ENCODE peak calls at places on chromosomes 6 and 20, in four cellular contexts. One of them, this sample, is unnamed.

GRCh38 chr20:4152696-4153235 is 137.4 kb upstream of the RNF24 start:
- DNase-seq in HS-27A: no peak
- DNase-seq in activated gamma-delta T cell treated with Interleukin-2 at 50 U/mL for 16 hours: no peak
- DNase-seq in kidney tubule cell: no peak
- DNase-seq in this sample: no peak

GRCh38 chr6:154039231-154039842 is at the start of gene OPRM1:
- DNase-seq in kidney tubule cell: peak; percentile 33
- DNase-seq in activated gamma-delta T cell treated with Interleukin-2 at 50 U/mL for 16 hours: peak; percentile 7
- DNase-seq in HS-27A: no peak
- DNase-seq in this sample: peak; percentile 14

GRCh38 chr6:34028691-34029360 is 117.1 kb downstream of the GRM4 start:
- DNase-seq in activated gamma-delta T cell treated with Interleukin-2 at 50 U/mL for 16 hours: no peak
- DNase-seq in HS-27A: no peak
- DNase-seq in kidney tubule cell: no peak
- DNase-seq in this sample: no peak

GRCh38 chr6:104305206-104305605 is 554.5 kb downstream of the HACE1 start:
- DNase-seq in activated gamma-delta T cell treated with Interleukin-2 at 50 U/mL for 16 hours: no peak
- DNase-seq in HS-27A: no peak
- DNase-seq in kidney tubule cell: no peak
- DNase-seq in this sample: no peak

GRCh38 chr6:104995989-104996617 is 39.2 kb downstream of the LIN28B start:
- DNase-seq in HS-27A: no peak
- DNase-seq in activated gamma-delta T cell treated with Interleukin-2 at 50 U/mL for 16 hours: no peak
- DNase-seq in kidney tubule cell: no peak
- DNase-seq in this sample: no peak

GRCh38 chr6:5061152-5061551 is 24.0 kb upstream of the PPP1R3G start:
- DNase-seq in activated gamma-delta T cell treated with Interleukin-2 at 50 U/mL for 16 hours: no peak
- DNase-seq in kidney tubule cell: no peak
- DNase-seq in HS-27A: no peak
- DNase-seq in this sample: no peak

GRCh38 chr6:156804402-156804801 is 27.2 kb downstream of the ARID1B start:
- DNase-seq in activated gamma-delta T cell treated with Interleukin-2 at 50 U/mL for 16 hours: no peak
- DNase-seq in kidney tubule cell: no peak
- DNase-seq in HS-27A: no peak
- DNase-seq in this sample: no peak

GRCh38 chr20:18805881-18806280 is 7.7 kb upstream of the SCP2D1 start:
- DNase-seq in HS-27A: peak; percentile 24
- DNase-seq in kidney tubule cell: peak; percentile 31
- DNase-seq in activated gamma-delta T cell treated with Interleukin-2 at 50 U/mL for 16 hours: no peak
- DNase-seq in this sample: no peak

GRCh38 chr6:7725849-7726415 is at the start of gene BMP6:
- DNase-seq in activated gamma-delta T cell treated with Interleukin-2 at 50 U/mL for 16 hours: peak; percentile 9
- DNase-seq in HS-27A: no peak
- DNase-seq in kidney tubule cell: peak; percentile 90
- DNase-seq in this sample: peak; percentile 16

GRCh38 chr6:48080227-48081009 is 30.6 kb downstream of the PTCHD4 start:
- DNase-seq in activated gamma-delta T cell treated with Interleukin-2 at 50 U/mL for 16 hours: no peak
- DNase-seq in kidney tubule cell: no peak
- DNase-seq in HS-27A: no peak
- DNase-seq in this sample: no peak

GRCh38 chr20:58349586-58349985 is 39.4 kb upstream of the VAPB start:
- DNase-seq in activated gamma-delta T cell treated with Interleukin-2 at 50 U/mL for 16 hours: no peak
- DNase-seq in HS-27A: peak; percentile 69
- DNase-seq in kidney tubule cell: peak; percentile 59
- DNase-seq in this sample: no peak

GRCh38 chr6:22135395-22135794 is 161.4 kb downstream of the PRL start:
- DNase-seq in kidney tubule cell: no peak
- DNase-seq in activated gamma-delta T cell treated with Interleukin-2 at 50 U/mL for 16 hours: no peak
- DNase-seq in HS-27A: no peak
- DNase-seq in this sample: no peak

GRCh38 chr6:14661188-14661587 is 543.6 kb downstream of the CD83 start:
- DNase-seq in HS-27A: no peak
- DNase-seq in kidney tubule cell: peak; percentile 80
- DNase-seq in activated gamma-delta T cell treated with Interleukin-2 at 50 U/mL for 16 hours: peak; percentile 12
- DNase-seq in this sample: no peak

GRCh38 chr6:121828567-121828966 is 393.1 kb downstream of the GJA1 start:
- DNase-seq in activated gamma-delta T cell treated with Interleukin-2 at 50 U/mL for 16 hours: no peak
- DNase-seq in HS-27A: no peak
- DNase-seq in kidney tubule cell: no peak
- DNase-seq in this sample: no peak

GRCh38 chr6:124941259-124941658 is 21.0 kb upstream of the RNF217 start:
- DNase-seq in kidney tubule cell: peak; percentile 32
- DNase-seq in activated gamma-delta T cell treated with Interleukin-2 at 50 U/mL for 16 hours: no peak
- DNase-seq in HS-27A: no peak
- DNase-seq in this sample: no peak

GRCh38 chr20:12660918-12661317 is 347.9 kb upstream of the SPTLC3 start:
- DNase-seq in HS-27A: no peak
- DNase-seq in activated gamma-delta T cell treated with Interleukin-2 at 50 U/mL for 16 hours: no peak
- DNase-seq in kidney tubule cell: peak; percentile 34
- DNase-seq in this sample: no peak

GRCh38 chr6:82419859-82420258 is 56.2 kb downstream of the TPBG start:
- DNase-seq in HS-27A: no peak
- DNase-seq in activated gamma-delta T cell treated with Interleukin-2 at 50 U/mL for 16 hours: no peak
- DNase-seq in kidney tubule cell: no peak
- DNase-seq in this sample: no peak

GRCh38 chr6:34102099-34102656 is 43.7 kb downstream of the GRM4 start:
- DNase-seq in kidney tubule cell: no peak
- DNase-seq in activated gamma-delta T cell treated with Interleukin-2 at 50 U/mL for 16 hours: no peak
- DNase-seq in HS-27A: no peak
- DNase-seq in this sample: no peak

GRCh38 chr6:3795836-3796395 is 44.4 kb upstream of the PXDC1 start:
- DNase-seq in HS-27A: no peak
- DNase-seq in kidney tubule cell: no peak
- DNase-seq in activated gamma-delta T cell treated with Interleukin-2 at 50 U/mL for 16 hours: no peak
- DNase-seq in this sample: peak; percentile 14

GRCh38 chr20:49335456-49335855 is 57.6 kb upstream of the ZNFX1 start:
- DNase-seq in kidney tubule cell: no peak
- DNase-seq in activated gamma-delta T cell treated with Interleukin-2 at 50 U/mL for 16 hours: no peak
- DNase-seq in HS-27A: no peak
- DNase-seq in this sample: no peak

GRCh38 chr6:91098006-91098405 is 511.1 kb upstream of the MAP3K7 start:
- DNase-seq in kidney tubule cell: peak; percentile 75
- DNase-seq in activated gamma-delta T cell treated with Interleukin-2 at 50 U/mL for 16 hours: no peak
- DNase-seq in HS-27A: no peak
- DNase-seq in this sample: no peak

GRCh38 chr6:21479140-21479539 is 114.4 kb upstream of the SOX4 start:
- DNase-seq in activated gamma-delta T cell treated with Interleukin-2 at 50 U/mL for 16 hours: no peak
- DNase-seq in kidney tubule cell: no peak
- DNase-seq in HS-27A: no peak
- DNase-seq in this sample: no peak

GRCh38 chr6:39128832-39129231 is 13.8 kb upstream of the SAYSD1 start:
- DNase-seq in HS-27A: no peak
- DNase-seq in kidney tubule cell: no peak
- DNase-seq in activated gamma-delta T cell treated with Interleukin-2 at 50 U/mL for 16 hours: no peak
- DNase-seq in this sample: no peak

GRCh38 chr6:161273356-161273751 is 507 bp downstream of the AGPAT4 start:
- DNase-seq in activated gamma-delta T cell treated with Interleukin-2 at 50 U/mL for 16 hours: peak; percentile 10
- DNase-seq in HS-27A: no peak
- DNase-seq in kidney tubule cell: peak; percentile 52
- DNase-seq in this sample: no peak

GRCh38 chr6:37309692-37310091 is 44.1 kb upstream of the RNF8 start:
- DNase-seq in HS-27A: no peak
- DNase-seq in kidney tubule cell: no peak
- DNase-seq in activated gamma-delta T cell treated with Interleukin-2 at 50 U/mL for 16 hours: no peak
- DNase-seq in this sample: no peak

GRCh38 chr6:69594405-69594804 is 202.4 kb downstream of the LMBRD1 start:
- DNase-seq in HS-27A: no peak
- DNase-seq in activated gamma-delta T cell treated with Interleukin-2 at 50 U/mL for 16 hours: no peak
- DNase-seq in kidney tubule cell: no peak
- DNase-seq in this sample: no peak